ENCODE peak calls at places on chromosomes 5 and 9, in six cellular contexts. One of them, this sample, is unnamed.

GRCh38 chr9:135851748-135852147 is 55.6 kb downstream of the CAMSAP1 start:
- DNase-seq in SK-N-SH: no peak
- DNase-seq in K562: no peak
- DNase-seq in HepG2: no peak
- DNase-seq in GM12878: no peak
- DNase-seq in H1: no peak
- DNase-seq in this sample: no peak

GRCh38 chr5:135386886-135387628 is 12.0 kb downstream of the MACROH2A1 start:
- DNase-seq in SK-N-SH: no peak
- DNase-seq in K562: peak
- DNase-seq in HepG2: peak
- DNase-seq in GM12878: no peak
- DNase-seq in H1: no peak
- DNase-seq in this sample: no peak

GRCh38 chr5:43042626-43043399 is 2.7 kb upstream of the ANXA2R start:
- DNase-seq in SK-N-SH: peak
- DNase-seq in K562: peak
- DNase-seq in HepG2: no peak
- DNase-seq in GM12878: peak
- DNase-seq in H1: no peak
- DNase-seq in this sample: no peak

GRCh38 chr9:96383165-96383939 is at the start of gene SLC35D2:
- DNase-seq in SK-N-SH: peak
- DNase-seq in K562: peak
- DNase-seq in HepG2: peak
- DNase-seq in GM12878: no peak
- DNase-seq in H1: no peak
- DNase-seq in this sample: no peak

GRCh38 chr5:88785396-88786216 is 97.4 kb downstream of the MEF2C start:
- DNase-seq in SK-N-SH: no peak
- DNase-seq in K562: peak
- DNase-seq in HepG2: no peak
- DNase-seq in GM12878: peak
- DNase-seq in H1: peak
- DNase-seq in this sample: no peak

GRCh38 chr9:121938621-121939020 is 154.5 kb downstream of the TTLL11 start:
- DNase-seq in SK-N-SH: no peak
- DNase-seq in K562: no peak
- DNase-seq in HepG2: no peak
- DNase-seq in GM12878: no peak
- DNase-seq in H1: no peak
- DNase-seq in this sample: no peak

GRCh38 chr9:33106827-33107621 is 30.6 kb upstream of the SMU1 start:
- DNase-seq in SK-N-SH: no peak
- DNase-seq in K562: peak
- DNase-seq in HepG2: no peak
- DNase-seq in GM12878: no peak
- DNase-seq in H1: no peak
- DNase-seq in this sample: no peak

GRCh38 chr9:35682083-35682482 is 7.6 kb downstream of the TPM2 start:
- DNase-seq in SK-N-SH: no peak
- DNase-seq in K562: no peak
- DNase-seq in HepG2: no peak
- DNase-seq in GM12878: no peak
- DNase-seq in H1: no peak
- DNase-seq in this sample: no peak

GRCh38 chr5:105659396-105659795 is 2011.3 kb downstream of the EFNA5 start:
- DNase-seq in SK-N-SH: no peak
- DNase-seq in K562: no peak
- DNase-seq in HepG2: no peak
- DNase-seq in GM12878: no peak
- DNase-seq in H1: no peak
- DNase-seq in this sample: no peak

GRCh38 chr5:149240354-149240998 is 31.2 kb upstream of the AFAP1L1 start:
- DNase-seq in SK-N-SH: no peak
- DNase-seq in K562: peak
- DNase-seq in HepG2: no peak
- DNase-seq in GM12878: no peak
- DNase-seq in H1: no peak
- DNase-seq in this sample: peak

GRCh38 chr9:98740226-98740881 is 31.6 kb upstream of the GABBR2 start:
- DNase-seq in SK-N-SH: peak
- DNase-seq in K562: no peak
- DNase-seq in HepG2: no peak
- DNase-seq in GM12878: no peak
- DNase-seq in H1: no peak
- DNase-seq in this sample: no peak

GRCh38 chr9:7791364-7791763 is 8.2 kb downstream of the DMAC1 start:
- DNase-seq in SK-N-SH: no peak
- DNase-seq in K562: no peak
- DNase-seq in HepG2: no peak
- DNase-seq in GM12878: no peak
- DNase-seq in H1: no peak
- DNase-seq in this sample: no peak

GRCh38 chr9:88033303-88033702 is 59.0 kb upstream of the CDK20 start:
- DNase-seq in SK-N-SH: no peak
- DNase-seq in K562: no peak
- DNase-seq in HepG2: no peak
- DNase-seq in GM12878: no peak
- DNase-seq in H1: no peak
- DNase-seq in this sample: no peak

GRCh38 chr5:35593338-35593737 is 24.3 kb upstream of the SPEF2 start:
- DNase-seq in SK-N-SH: no peak
- DNase-seq in K562: no peak
- DNase-seq in HepG2: no peak
- DNase-seq in GM12878: no peak
- DNase-seq in H1: no peak
- DNase-seq in this sample: no peak

GRCh38 chr5:55934117-55934613 is 60.6 kb downstream of the IL6ST start:
- DNase-seq in SK-N-SH: no peak
- DNase-seq in K562: no peak
- DNase-seq in HepG2: peak
- DNase-seq in GM12878: no peak
- DNase-seq in H1: no peak
- DNase-seq in this sample: no peak

GRCh38 chr9:20321683-20322082 is 300.6 kb downstream of the MLLT3 start:
- DNase-seq in SK-N-SH: no peak
- DNase-seq in K562: no peak
- DNase-seq in HepG2: no peak
- DNase-seq in GM12878: no peak
- DNase-seq in H1: no peak
- DNase-seq in this sample: no peak

GRCh38 chr9:80352967-80353366 is 781.2 kb downstream of the TLE4 start:
- DNase-seq in SK-N-SH: no peak
- DNase-seq in K562: no peak
- DNase-seq in HepG2: no peak
- DNase-seq in GM12878: no peak
- DNase-seq in H1: no peak
- DNase-seq in this sample: no peak

GRCh38 chr9:38079410-38080105 is 10.5 kb upstream of the SHB start:
- DNase-seq in SK-N-SH: no peak
- DNase-seq in K562: no peak
- DNase-seq in HepG2: no peak
- DNase-seq in GM12878: no peak
- DNase-seq in H1: no peak
- DNase-seq in this sample: no peak
- TF ChIP-seq GABPA in SK-N-SH: no peak
- TF ChIP-seq GABPA in K562: no peak
- TF ChIP-seq GABPA in HepG2: no peak
- TF ChIP-seq GABPA in GM12878: no peak
- TF ChIP-seq GABPA in H1: no peak
- TF ChIP-seq GABPA in this sample: no peak

GRCh38 chr5:80592105-80592504 is 22.0 kb upstream of the ANKRD34B start:
- DNase-seq in SK-N-SH: no peak
- DNase-seq in K562: no peak
- DNase-seq in HepG2: peak
- DNase-seq in GM12878: no peak
- DNase-seq in H1: no peak
- DNase-seq in this sample: no peak

GRCh38 chr5:80592761-80593160 is 22.7 kb upstream of the ANKRD34B start:
- DNase-seq in SK-N-SH: no peak
- DNase-seq in K562: no peak
- DNase-seq in HepG2: peak
- DNase-seq in GM12878: no peak
- DNase-seq in H1: no peak
- DNase-seq in this sample: no peak

GRCh38 chr5:80594810-80595209 is 24.7 kb upstream of the ANKRD34B start:
- DNase-seq in SK-N-SH: no peak
- DNase-seq in K562: no peak
- DNase-seq in HepG2: no peak
- DNase-seq in GM12878: no peak
- DNase-seq in H1: no peak
- DNase-seq in this sample: no peak

GRCh38 chr5:80600943-80601693 is 31.0 kb upstream of the ANKRD34B start:
- DNase-seq in SK-N-SH: no peak
- DNase-seq in K562: no peak
- DNase-seq in HepG2: no peak
- DNase-seq in GM12878: no peak
- DNase-seq in H1: no peak
- DNase-seq in this sample: no peak

DNA sequence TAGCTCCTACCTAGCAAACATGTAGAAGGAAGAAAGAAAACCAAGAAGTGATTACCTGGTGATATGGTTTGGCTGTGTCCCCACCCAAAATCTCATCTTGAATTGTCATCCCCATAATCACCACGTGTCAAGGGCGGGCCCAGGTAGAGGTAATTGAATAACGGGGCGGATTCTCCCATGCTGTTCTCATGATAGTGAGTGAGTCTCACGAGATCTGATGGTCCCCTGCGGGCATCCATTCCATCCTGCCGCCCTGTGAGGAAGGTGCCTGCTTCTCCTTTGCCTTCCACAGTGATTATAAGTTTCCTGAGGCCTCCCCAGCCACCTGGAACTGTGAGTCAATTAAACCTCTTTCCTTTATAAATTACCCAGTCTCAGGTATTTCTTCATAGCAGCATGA is 27.4 kb upstream of the ANKRD34B start:
- DNase-seq in SK-N-SH: no peak
- DNase-seq in K562: no peak
- DNase-seq in HepG2: no peak
- DNase-seq in GM12878: no peak
- DNase-seq in H1: no peak
- DNase-seq in this sample: no peak
- TF ChIP-seq GABPA in SK-N-SH: no peak
- TF ChIP-seq GABPA in K562: no peak
- TF ChIP-seq GABPA in HepG2: no peak
- TF ChIP-seq GABPA in GM12878: no peak
- TF ChIP-seq GABPA in H1: no peak
- TF ChIP-seq GABPA in this sample: no peak

DNA sequence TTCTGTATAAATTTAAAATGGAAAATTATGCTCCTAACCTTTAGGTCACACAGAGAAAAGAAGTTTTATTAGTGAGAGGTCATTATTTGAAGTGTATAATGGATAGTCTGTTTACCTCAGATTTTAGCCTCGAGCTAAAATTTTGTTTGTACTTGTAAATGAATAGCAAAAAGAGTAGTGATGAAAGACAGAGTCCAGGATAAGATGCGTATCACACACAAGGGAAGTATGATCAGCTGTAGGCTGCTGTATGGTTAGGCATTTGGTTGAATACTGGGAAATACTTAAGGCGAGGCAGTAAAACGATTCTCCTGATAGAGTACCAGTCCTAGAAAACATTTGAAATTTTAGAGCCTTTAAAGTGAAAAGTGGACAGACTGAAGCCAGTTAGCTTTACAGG is 92.7 kb downstream of the FBXL7 start:
- DNase-seq in SK-N-SH: peak
- DNase-seq in K562: no peak
- DNase-seq in HepG2: no peak
- DNase-seq in GM12878: no peak
- DNase-seq in H1: no peak
- DNase-seq in this sample: no peak
- TF ChIP-seq GABPA in SK-N-SH: no peak
- TF ChIP-seq GABPA in K562: no peak
- TF ChIP-seq GABPA in HepG2: no peak
- TF ChIP-seq GABPA in GM12878: no peak
- TF ChIP-seq GABPA in H1: no peak
- TF ChIP-seq GABPA in this sample: no peak

GRCh38 chr9:78940121-78940855 is 631.5 kb upstream of the TLE4 start:
- DNase-seq in SK-N-SH: no peak
- DNase-seq in K562: no peak
- DNase-seq in HepG2: no peak
- DNase-seq in GM12878: no peak
- DNase-seq in H1: no peak
- DNase-seq in this sample: no peak
- TF ChIP-seq GABPA in SK-N-SH: no peak
- TF ChIP-seq GABPA in K562: no peak
- TF ChIP-seq GABPA in HepG2: no peak
- TF ChIP-seq GABPA in GM12878: no peak
- TF ChIP-seq GABPA in H1: no peak
- TF ChIP-seq GABPA in this sample: no peak